ENCODE peak calls at places on chromosome 13, in six cellular contexts. One of them, this sample, is unnamed.
A peak's percentile ranks its signal among the peaks of the same experiment; 100 is the strongest.

GRCh38 chr13:44417876-44418275 is 44.3 kb downstream of the SERP2 start:
- DNase-seq in T-helper 17 cell: no peak
- DNase-seq in colonic mucosa: no peak
- DNase-seq in NCI-H1930: no peak
- DNase-seq in Karpas-422: peak; percentile 60
- DNase-seq in NCI-H2081: no peak
- DNase-seq in this sample: no peak

GRCh38 chr13:51970251-51970793 is 40.9 kb downstream of the ATP7B start:
- DNase-seq in NCI-H1930: no peak
- DNase-seq in T-helper 17 cell: no peak
- DNase-seq in colonic mucosa: no peak
- DNase-seq in NCI-H2081: no peak
- DNase-seq in Karpas-422: no peak
- DNase-seq in this sample: no peak

GRCh38 chr13:99766641-99767045 is 204.9 kb downstream of the ZIC5 start:
- DNase-seq in colonic mucosa: no peak
- DNase-seq in Karpas-422: peak; percentile 52
- DNase-seq in T-helper 17 cell: no peak
- DNase-seq in NCI-H2081: peak; percentile 68
- DNase-seq in NCI-H1930: no peak
- DNase-seq in this sample: no peak

GRCh38 chr13:25406377-25406776 is 34.6 kb downstream of the ATP8A2 start:
- DNase-seq in Karpas-422: peak; percentile 45
- DNase-seq in NCI-H1930: peak; percentile 44
- DNase-seq in T-helper 17 cell: no peak
- DNase-seq in colonic mucosa: no peak
- DNase-seq in NCI-H2081: peak; percentile 6
- DNase-seq in this sample: no peak

GRCh38 chr13:100597253-100597652 is 8.7 kb upstream of the GGACT start:
- DNase-seq in T-helper 17 cell: no peak
- DNase-seq in NCI-H2081: no peak
- DNase-seq in NCI-H1930: no peak
- DNase-seq in Karpas-422: no peak
- DNase-seq in colonic mucosa: no peak
- DNase-seq in this sample: no peak

GRCh38 chr13:20451397-20451796 is 74.3 kb downstream of the CRYL1 start:
- DNase-seq in NCI-H1930: no peak
- DNase-seq in colonic mucosa: no peak
- DNase-seq in T-helper 17 cell: no peak
- DNase-seq in NCI-H2081: no peak
- DNase-seq in Karpas-422: no peak
- DNase-seq in this sample: no peak

GRCh38 chr13:50672025-50672424 is 171.5 kb downstream of the DLEU7 start:
- DNase-seq in T-helper 17 cell: no peak
- DNase-seq in colonic mucosa: no peak
- DNase-seq in NCI-H2081: no peak
- DNase-seq in NCI-H1930: no peak
- DNase-seq in Karpas-422: no peak
- DNase-seq in this sample: no peak

GRCh38 chr13:30186644-30187431 is 120.5 kb downstream of the KATNAL1 start:
- DNase-seq in NCI-H2081: peak; percentile 53
- DNase-seq in Karpas-422: no peak
- DNase-seq in NCI-H1930: no peak
- DNase-seq in T-helper 17 cell: no peak
- DNase-seq in colonic mucosa: no peak
- DNase-seq in this sample: no peak

GRCh38 chr13:27839809-27840467 is 47.7 kb downstream of the GSX1 start:
- DNase-seq in colonic mucosa: no peak
- DNase-seq in NCI-H1930: no peak
- DNase-seq in NCI-H2081: no peak
- DNase-seq in Karpas-422: no peak
- DNase-seq in T-helper 17 cell: no peak
- DNase-seq in this sample: no peak

GRCh38 chr13:51557875-51558604 is 26.2 kb upstream of the WDFY2 start:
- DNase-seq in NCI-H2081: no peak
- DNase-seq in Karpas-422: peak; percentile 31
- DNase-seq in colonic mucosa: no peak
- DNase-seq in NCI-H1930: no peak
- DNase-seq in T-helper 17 cell: no peak
- DNase-seq in this sample: no peak

GRCh38 chr13:36341718-36342117 is 4.5 kb downstream of the SPART start:
- DNase-seq in colonic mucosa: no peak
- DNase-seq in Karpas-422: no peak
- DNase-seq in NCI-H1930: no peak
- DNase-seq in T-helper 17 cell: no peak
- DNase-seq in NCI-H2081: no peak
- DNase-seq in this sample: no peak

GRCh38 chr13:110138009-110138699 is 168.8 kb downstream of the COL4A1 start:
- DNase-seq in colonic mucosa: peak; percentile 53
- DNase-seq in T-helper 17 cell: peak; percentile 16
- DNase-seq in NCI-H1930: peak; percentile 53
- DNase-seq in NCI-H2081: peak; percentile 53
- DNase-seq in Karpas-422: peak; percentile 64
- DNase-seq in this sample: peak; percentile 45

GRCh38 chr13:61252213-61252612 is 163.4 kb downstream of the PCDH20 start:
- DNase-seq in colonic mucosa: no peak
- DNase-seq in NCI-H1930: no peak
- DNase-seq in NCI-H2081: no peak
- DNase-seq in Karpas-422: no peak
- DNase-seq in T-helper 17 cell: no peak
- DNase-seq in this sample: no peak

GRCh38 chr13:110689041-110689440 is 16.9 kb downstream of the CARS2 start:
- DNase-seq in NCI-H2081: no peak
- DNase-seq in NCI-H1930: no peak
- DNase-seq in T-helper 17 cell: no peak
- DNase-seq in Karpas-422: no peak
- DNase-seq in colonic mucosa: no peak
- DNase-seq in this sample: no peak

GRCh38 chr13:98622926-98623325 is 46.0 kb upstream of the STK24 start:
- DNase-seq in Karpas-422: no peak
- DNase-seq in colonic mucosa: no peak
- DNase-seq in NCI-H1930: no peak
- DNase-seq in T-helper 17 cell: no peak
- DNase-seq in NCI-H2081: no peak
- DNase-seq in this sample: no peak

GRCh38 chr13:113652404-113653263 is 5.4 kb downstream of the ATP4B start:
- DNase-seq in T-helper 17 cell: no peak
- DNase-seq in Karpas-422: no peak
- DNase-seq in colonic mucosa: no peak
- DNase-seq in NCI-H2081: no peak
- DNase-seq in NCI-H1930: no peak
- DNase-seq in this sample: no peak

GRCh38 chr13:36806102-36806501 is 12.9 kb upstream of the RFXAP start:
- DNase-seq in T-helper 17 cell: no peak
- DNase-seq in NCI-H1930: no peak
- DNase-seq in NCI-H2081: no peak
- DNase-seq in Karpas-422: peak; percentile 93
- DNase-seq in colonic mucosa: no peak
- DNase-seq in this sample: no peak

GRCh38 chr13:27713767-27714166 is 78.5 kb upstream of the GSX1 start:
- DNase-seq in T-helper 17 cell: no peak
- DNase-seq in Karpas-422: no peak
- DNase-seq in NCI-H1930: no peak
- DNase-seq in NCI-H2081: no peak
- DNase-seq in colonic mucosa: no peak
- DNase-seq in this sample: no peak

GRCh38 chr13:109180905-109181425 is 551.6 kb downstream of the MYO16 start:
- DNase-seq in colonic mucosa: no peak
- DNase-seq in Karpas-422: no peak
- DNase-seq in NCI-H1930: no peak
- DNase-seq in T-helper 17 cell: no peak
- DNase-seq in NCI-H2081: no peak
- DNase-seq in this sample: no peak

GRCh38 chr13:76239031-76239680 is 603.0 kb downstream of the LMO7 start:
- DNase-seq in colonic mucosa: no peak
- DNase-seq in Karpas-422: no peak
- DNase-seq in NCI-H1930: no peak
- DNase-seq in NCI-H2081: no peak
- DNase-seq in T-helper 17 cell: no peak
- DNase-seq in this sample: no peak

GRCh38 chr13:112113851-112114250 is 46.9 kb downstream of the SOX1 start:
- DNase-seq in T-helper 17 cell: no peak
- DNase-seq in NCI-H1930: no peak
- DNase-seq in colonic mucosa: no peak
- DNase-seq in Karpas-422: no peak
- DNase-seq in NCI-H2081: no peak
- DNase-seq in this sample: no peak

GRCh38 chr13:50130686-50131051 is 115.4 kb downstream of the KCNRG start:
- DNase-seq in colonic mucosa: peak; percentile 32
- DNase-seq in NCI-H1930: no peak
- DNase-seq in Karpas-422: no peak
- DNase-seq in NCI-H2081: no peak
- DNase-seq in T-helper 17 cell: peak; percentile 7
- DNase-seq in this sample: no peak